ENCODE peak calls at places on chromosome 3, in seven cellular contexts. One of them, this sample, is unnamed. For H3K36me3 and H3K4me1, the result is how much of the 10 kb centered on the place peaks cover.

GRCh38 chr3:159947220-159947619 is 41.4 kb upstream of the IL12A start:
- DNase-seq in ovary: no peak
- DNase-seq in Peyer's patch: no peak
- DNase-seq in psoas muscle: no peak
- DNase-seq in trophoblast cell: peak
- DNase-seq in heart left ventricle: no peak
- DNase-seq in H1: no peak
- DNase-seq in this sample: no peak

GRCh38 chr3:128537091-128537703 is 44.2 kb upstream of the GATA2 start:
- DNase-seq in ovary: no peak
- DNase-seq in Peyer's patch: no peak
- DNase-seq in psoas muscle: no peak
- DNase-seq in trophoblast cell: peak
- DNase-seq in heart left ventricle: no peak
- DNase-seq in H1: no peak
- DNase-seq in this sample: no peak

GRCh38 chr3:18868911-18869689 is 279.2 kb upstream of the KCNH8 start:
- DNase-seq in ovary: no peak
- DNase-seq in Peyer's patch: no peak
- DNase-seq in psoas muscle: no peak
- DNase-seq in trophoblast cell: no peak
- DNase-seq in heart left ventricle: no peak
- DNase-seq in H1: no peak
- DNase-seq in this sample: no peak

GRCh38 chr3:46628980-46629379 is 16.7 kb downstream of the FAM240A start:
- DNase-seq in ovary: peak
- DNase-seq in Peyer's patch: no peak
- DNase-seq in psoas muscle: peak
- DNase-seq in trophoblast cell: no peak
- DNase-seq in heart left ventricle: no peak
- DNase-seq in H1: no peak
- DNase-seq in this sample: no peak

GRCh38 chr3:172321035-172321434 is 127.2 kb downstream of the GHSR start:
- DNase-seq in ovary: no peak
- DNase-seq in Peyer's patch: no peak
- DNase-seq in psoas muscle: no peak
- DNase-seq in trophoblast cell: no peak
- DNase-seq in heart left ventricle: no peak
- DNase-seq in H1: no peak
- DNase-seq in this sample: no peak

GRCh38 chr3:13567684-13568514 is 19.0 kb downstream of the FBLN2 start:
- DNase-seq in ovary: no peak
- DNase-seq in Peyer's patch: no peak
- DNase-seq in psoas muscle: no peak
- DNase-seq in trophoblast cell: no peak
- DNase-seq in heart left ventricle: no peak
- DNase-seq in H1: no peak
- DNase-seq in this sample: no peak

GRCh38 chr3:134357261-134357913 is 16.9 kb downstream of the AMOTL2 start:
- DNase-seq in ovary: no peak
- DNase-seq in Peyer's patch: no peak
- DNase-seq in psoas muscle: peak
- DNase-seq in trophoblast cell: peak
- DNase-seq in heart left ventricle: peak
- DNase-seq in H1: no peak
- DNase-seq in this sample: no peak

GRCh38 chr3:185280572-185281365 is 26.9 kb upstream of the EHHADH start:
- DNase-seq in ovary: no peak
- DNase-seq in Peyer's patch: no peak
- DNase-seq in psoas muscle: no peak
- DNase-seq in trophoblast cell: peak
- DNase-seq in heart left ventricle: no peak
- DNase-seq in H1: no peak
- DNase-seq in this sample: peak

GRCh38 chr3:9067352-9067975 is 104.2 kb upstream of the RAD18 start:
- DNase-seq in ovary: peak
- DNase-seq in Peyer's patch: peak
- DNase-seq in psoas muscle: no peak
- DNase-seq in trophoblast cell: peak
- DNase-seq in heart left ventricle: no peak
- DNase-seq in H1: peak
- DNase-seq in this sample: no peak

GRCh38 chr3:73622135-73622534 is 2.6 kb downstream of the PDZRN3 start:
- DNase-seq in ovary: peak
- DNase-seq in Peyer's patch: peak
- DNase-seq in psoas muscle: peak
- DNase-seq in trophoblast cell: no peak
- DNase-seq in heart left ventricle: peak
- DNase-seq in H1: no peak
- DNase-seq in this sample: no peak

GRCh38 chr3:50519471-50520089 is 16.1 kb upstream of the CACNA2D2 start:
- DNase-seq in ovary: peak
- DNase-seq in Peyer's patch: peak
- DNase-seq in psoas muscle: peak
- DNase-seq in trophoblast cell: peak
- DNase-seq in heart left ventricle: peak
- DNase-seq in H1: peak
- DNase-seq in this sample: peak

GRCh38 chr3:16063603-16064002 is 110.9 kb upstream of the GALNT15 start:
- DNase-seq in ovary: no peak
- DNase-seq in Peyer's patch: no peak
- DNase-seq in psoas muscle: no peak
- DNase-seq in trophoblast cell: no peak
- DNase-seq in heart left ventricle: no peak
- DNase-seq in H1: no peak
- DNase-seq in this sample: no peak

GRCh38 chr3:138461696-138462295 is 27.4 kb downstream of the ESYT3 start:
- DNase-seq in ovary: no peak
- DNase-seq in Peyer's patch: no peak
- DNase-seq in psoas muscle: peak
- DNase-seq in trophoblast cell: no peak
- DNase-seq in heart left ventricle: no peak
- DNase-seq in H1: peak
- DNase-seq in this sample: no peak

GRCh38 chr3:122621112-122621511 is 43.7 kb downstream of the PARP15 start:
- DNase-seq in ovary: no peak
- DNase-seq in Peyer's patch: no peak
- DNase-seq in psoas muscle: no peak
- DNase-seq in trophoblast cell: no peak
- DNase-seq in heart left ventricle: no peak
- DNase-seq in H1: no peak
- DNase-seq in this sample: no peak

GRCh38 chr3:99858461-99858860 is 40.8 kb downstream of the CMSS1 start:
- DNase-seq in ovary: no peak
- DNase-seq in Peyer's patch: no peak
- DNase-seq in psoas muscle: no peak
- DNase-seq in trophoblast cell: no peak
- DNase-seq in heart left ventricle: no peak
- DNase-seq in H1: no peak
- DNase-seq in this sample: no peak
- H3K36me3 ChIP-seq in ovary: under half
- H3K36me3 ChIP-seq in Peyer's patch: under half
- H3K36me3 ChIP-seq in psoas muscle: under half
- H3K36me3 ChIP-seq in trophoblast cell: under half
- H3K36me3 ChIP-seq in heart left ventricle: under half
- H3K36me3 ChIP-seq in H1: under half
- H3K36me3 ChIP-seq in this sample: under half

GRCh38 chr3:124174463-124174862 is 182.5 kb upstream of the ROPN1 start:
- DNase-seq in ovary: peak
- DNase-seq in Peyer's patch: no peak
- DNase-seq in psoas muscle: no peak
- DNase-seq in trophoblast cell: no peak
- DNase-seq in heart left ventricle: no peak
- DNase-seq in H1: no peak
- DNase-seq in this sample: no peak
- H3K4me1 ChIP-seq in ovary: under half
- H3K4me1 ChIP-seq in Peyer's patch: under half
- H3K4me1 ChIP-seq in psoas muscle: under half
- H3K4me1 ChIP-seq in trophoblast cell: under half
- H3K4me1 ChIP-seq in heart left ventricle: under half
- H3K4me1 ChIP-seq in H1: under half
- H3K4me1 ChIP-seq in this sample: under half

DNA sequence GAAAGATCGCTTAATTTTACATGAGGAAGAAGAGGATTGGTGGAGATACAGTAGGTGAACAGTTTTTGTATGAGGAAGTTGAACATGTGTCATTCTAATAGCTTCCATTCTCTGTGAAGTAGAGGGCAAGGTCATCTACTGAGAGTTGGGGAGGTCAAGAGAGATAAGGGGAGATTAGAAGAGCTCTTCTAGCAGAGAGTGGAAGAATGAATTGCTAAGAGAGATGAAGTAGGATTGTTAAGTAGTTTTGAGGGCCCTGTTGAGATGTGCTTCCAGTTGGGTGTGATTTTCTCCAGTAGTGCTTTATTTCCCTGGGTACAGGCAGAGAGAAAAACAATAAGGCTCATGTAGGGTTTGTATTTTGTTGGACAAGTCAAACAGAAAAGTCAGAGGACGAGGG is 5.2 kb downstream of the OPA1 start:
- DNase-seq in ovary: no peak
- DNase-seq in Peyer's patch: no peak
- DNase-seq in psoas muscle: no peak
- DNase-seq in trophoblast cell: no peak
- DNase-seq in heart left ventricle: no peak
- DNase-seq in H1: no peak
- DNase-seq in this sample: no peak
- H3K36me3 ChIP-seq in ovary: under half
- H3K36me3 ChIP-seq in Peyer's patch: under half
- H3K36me3 ChIP-seq in psoas muscle: under half
- H3K36me3 ChIP-seq in trophoblast cell: under half
- H3K36me3 ChIP-seq in heart left ventricle: under half
- H3K36me3 ChIP-seq in H1: under half
- H3K36me3 ChIP-seq in this sample: under half

DNA sequence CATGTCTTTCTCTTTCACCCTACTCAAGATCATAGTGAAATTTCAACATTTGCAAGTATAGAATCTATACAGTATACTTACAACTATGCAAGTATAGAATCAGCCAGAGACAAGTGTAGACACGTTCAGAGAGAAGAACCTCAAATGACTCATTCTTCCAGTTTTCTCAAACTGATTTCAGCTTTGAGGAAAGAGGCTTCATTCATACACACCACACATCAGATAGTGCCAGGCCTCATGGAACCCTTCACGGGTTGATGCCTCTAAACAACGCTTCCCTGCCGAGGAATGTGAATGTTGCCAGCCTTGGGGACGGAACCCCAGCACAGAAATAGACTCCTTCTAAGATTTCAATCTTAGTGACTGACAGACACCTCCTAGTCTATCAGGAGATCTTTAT is 135.7 kb downstream of the FOXP1 start:
- DNase-seq in ovary: no peak
- DNase-seq in Peyer's patch: no peak
- DNase-seq in psoas muscle: no peak
- DNase-seq in trophoblast cell: no peak
- DNase-seq in heart left ventricle: no peak
- DNase-seq in H1: no peak
- DNase-seq in this sample: no peak
- H3K4me1 ChIP-seq in ovary: under half
- H3K4me1 ChIP-seq in Peyer's patch: under half
- H3K4me1 ChIP-seq in psoas muscle: under half
- H3K4me1 ChIP-seq in trophoblast cell: under half
- H3K4me1 ChIP-seq in heart left ventricle: under half
- H3K4me1 ChIP-seq in H1: under half
- H3K4me1 ChIP-seq in this sample: under half